ENCODE peak calls at places on chromosome 21, in eight cellular contexts. One of them, this sample, is unnamed.

GRCh38 chr21:36155603-36156338 is 853 bp upstream of the DOP1B start:
- DNase-seq in right atrium auricular region: no peak
- DNase-seq in fibroblast of pulmonary artery: no peak
- DNase-seq in iPS-NIHi11: peak
- DNase-seq in amniotic stem cell: no peak
- DNase-seq in osteocyte: no peak
- DNase-seq in adrenal gland: no peak
- DNase-seq in A172: no peak
- DNase-seq in this sample: no peak

GRCh38 chr21:39788383-39788782 is 43.4 kb downstream of the IGSF5 start:
- DNase-seq in adrenal gland: peak
- DNase-seq in A172: peak
- DNase-seq in right atrium auricular region: peak
- DNase-seq in osteocyte: no peak
- DNase-seq in iPS-NIHi11: peak
- DNase-seq in amniotic stem cell: peak
- DNase-seq in fibroblast of pulmonary artery: peak
- DNase-seq in this sample: peak

GRCh38 chr21:43810505-43811261 is 21.3 kb downstream of the RRP1 start:
- DNase-seq in fibroblast of pulmonary artery: peak
- DNase-seq in right atrium auricular region: peak
- DNase-seq in A172: peak
- DNase-seq in amniotic stem cell: peak
- DNase-seq in iPS-NIHi11: peak
- DNase-seq in adrenal gland: peak
- DNase-seq in osteocyte: peak
- DNase-seq in this sample: peak

GRCh38 chr21:27219068-27219467 is 252.2 kb upstream of the ADAMTS5 start:
- DNase-seq in fibroblast of pulmonary artery: peak
- DNase-seq in right atrium auricular region: no peak
- DNase-seq in iPS-NIHi11: no peak
- DNase-seq in amniotic stem cell: no peak
- DNase-seq in osteocyte: no peak
- DNase-seq in adrenal gland: no peak
- DNase-seq in A172: no peak
- DNase-seq in this sample: no peak

GRCh38 chr21:32599146-32599925 is 12.8 kb downstream of the CFAP298 start:
- DNase-seq in A172: no peak
- DNase-seq in osteocyte: no peak
- DNase-seq in fibroblast of pulmonary artery: no peak
- DNase-seq in iPS-NIHi11: no peak
- DNase-seq in right atrium auricular region: no peak
- DNase-seq in adrenal gland: no peak
- DNase-seq in amniotic stem cell: no peak
- DNase-seq in this sample: no peak

GRCh38 chr21:44854391-44854663 is 19.2 kb downstream of the PTTG1IP start:
- DNase-seq in adrenal gland: no peak
- DNase-seq in osteocyte: no peak
- DNase-seq in iPS-NIHi11: no peak
- DNase-seq in amniotic stem cell: no peak
- DNase-seq in A172: no peak
- DNase-seq in fibroblast of pulmonary artery: no peak
- DNase-seq in right atrium auricular region: no peak
- DNase-seq in this sample: no peak

GRCh38 chr21:45542667-45543370 is 579 bp upstream of the SLC19A1 start:
- DNase-seq in right atrium auricular region: peak
- DNase-seq in iPS-NIHi11: peak
- DNase-seq in fibroblast of pulmonary artery: no peak
- DNase-seq in osteocyte: peak
- DNase-seq in adrenal gland: peak
- DNase-seq in amniotic stem cell: no peak
- DNase-seq in A172: no peak
- DNase-seq in this sample: no peak

GRCh38 chr21:28436286-28436932 is 556.3 kb downstream of the LTN1 start:
- DNase-seq in A172: peak
- DNase-seq in iPS-NIHi11: no peak
- DNase-seq in fibroblast of pulmonary artery: peak
- DNase-seq in amniotic stem cell: no peak
- DNase-seq in right atrium auricular region: no peak
- DNase-seq in adrenal gland: no peak
- DNase-seq in osteocyte: no peak
- DNase-seq in this sample: peak

GRCh38 chr21:33139084-33139483 is 69.1 kb downstream of the OLIG1 start:
- DNase-seq in right atrium auricular region: no peak
- DNase-seq in iPS-NIHi11: no peak
- DNase-seq in amniotic stem cell: no peak
- DNase-seq in osteocyte: no peak
- DNase-seq in fibroblast of pulmonary artery: no peak
- DNase-seq in adrenal gland: no peak
- DNase-seq in A172: no peak
- DNase-seq in this sample: no peak

GRCh38 chr21:45404726-45405270 is at the start of gene COL18A1:
- DNase-seq in osteocyte: no peak
- DNase-seq in adrenal gland: peak
- DNase-seq in fibroblast of pulmonary artery: peak
- DNase-seq in A172: no peak
- DNase-seq in right atrium auricular region: no peak
- DNase-seq in amniotic stem cell: no peak
- DNase-seq in iPS-NIHi11: peak
- DNase-seq in this sample: no peak

GRCh38 chr21:36860736-36861594 is 105.5 kb downstream of the HLCS start:
- DNase-seq in fibroblast of pulmonary artery: peak
- DNase-seq in adrenal gland: no peak
- DNase-seq in amniotic stem cell: no peak
- DNase-seq in osteocyte: no peak
- DNase-seq in iPS-NIHi11: no peak
- DNase-seq in right atrium auricular region: no peak
- DNase-seq in A172: peak
- DNase-seq in this sample: peak

GRCh38 chr21:38597436-38597835 is 99.2 kb upstream of the ERG start:
- DNase-seq in osteocyte: peak
- DNase-seq in fibroblast of pulmonary artery: no peak
- DNase-seq in adrenal gland: no peak
- DNase-seq in iPS-NIHi11: no peak
- DNase-seq in right atrium auricular region: no peak
- DNase-seq in A172: no peak
- DNase-seq in amniotic stem cell: no peak
- DNase-seq in this sample: peak

GRCh38 chr21:29987762-29988161 is 48.0 kb upstream of the GRIK1 start:
- DNase-seq in amniotic stem cell: no peak
- DNase-seq in iPS-NIHi11: no peak
- DNase-seq in A172: no peak
- DNase-seq in osteocyte: no peak
- DNase-seq in adrenal gland: no peak
- DNase-seq in right atrium auricular region: no peak
- DNase-seq in fibroblast of pulmonary artery: no peak
- DNase-seq in this sample: no peak

GRCh38 chr21:34761758-34762330 is 93.0 kb downstream of the CLIC6 start:
- DNase-seq in adrenal gland: no peak
- DNase-seq in amniotic stem cell: no peak
- DNase-seq in iPS-NIHi11: no peak
- DNase-seq in fibroblast of pulmonary artery: no peak
- DNase-seq in osteocyte: peak
- DNase-seq in A172: no peak
- DNase-seq in right atrium auricular region: no peak
- DNase-seq in this sample: no peak

GRCh38 chr21:30994917-30995316 is 43.4 kb downstream of the KRTAP19-8 start:
- DNase-seq in amniotic stem cell: no peak
- DNase-seq in iPS-NIHi11: no peak
- DNase-seq in right atrium auricular region: no peak
- DNase-seq in adrenal gland: no peak
- DNase-seq in osteocyte: no peak
- DNase-seq in A172: no peak
- DNase-seq in fibroblast of pulmonary artery: no peak
- DNase-seq in this sample: no peak

GRCh38 chr21:44791246-44791645 is 10.4 kb downstream of the UBE2G2 start:
- DNase-seq in fibroblast of pulmonary artery: no peak
- DNase-seq in adrenal gland: no peak
- DNase-seq in A172: no peak
- DNase-seq in amniotic stem cell: no peak
- DNase-seq in iPS-NIHi11: no peak
- DNase-seq in osteocyte: no peak
- DNase-seq in right atrium auricular region: no peak
- DNase-seq in this sample: no peak

GRCh38 chr21:38596264-38597042 is 98.2 kb upstream of the ERG start:
- DNase-seq in osteocyte: no peak
- DNase-seq in right atrium auricular region: no peak
- DNase-seq in adrenal gland: no peak
- DNase-seq in A172: no peak
- DNase-seq in fibroblast of pulmonary artery: no peak
- DNase-seq in amniotic stem cell: no peak
- DNase-seq in iPS-NIHi11: no peak
- DNase-seq in this sample: no peak